ENCODE peak calls at places on chromosomes 16 and 17, in six cellular contexts. One of them, this sample, is unnamed.
A peak's percentile ranks its signal among the peaks of the same experiment; 100 is the strongest.

GRCh38 chr17:78390241-78391050 is 12.0 kb downstream of the PGS1 start:
- DNase-seq in psoas muscle: no peak
- DNase-seq in cardiac muscle cell: no peak
- DNase-seq in B cell: no peak
- DNase-seq in DND-41: no peak
- DNase-seq in neural progenitor cell: no peak
- DNase-seq in this sample: peak; percentile 73

GRCh38 chr16:65315004-65315398 is 193.1 kb upstream of the CDH11 start:
- DNase-seq in B cell: no peak
- DNase-seq in DND-41: no peak
- DNase-seq in psoas muscle: peak; percentile 83
- DNase-seq in neural progenitor cell: peak; percentile 2
- DNase-seq in cardiac muscle cell: no peak
- DNase-seq in this sample: no peak

GRCh38 chr17:61805399-61805798 is 57.9 kb downstream of the BRIP1 start:
- DNase-seq in DND-41: no peak
- DNase-seq in B cell: no peak
- DNase-seq in psoas muscle: no peak
- DNase-seq in neural progenitor cell: no peak
- DNase-seq in cardiac muscle cell: no peak
- DNase-seq in this sample: no peak

GRCh38 chr17:82655523-82655922 is 7.3 kb upstream of the WDR45B start:
- DNase-seq in B cell: no peak
- DNase-seq in cardiac muscle cell: no peak
- DNase-seq in neural progenitor cell: no peak
- DNase-seq in DND-41: no peak
- DNase-seq in psoas muscle: peak; percentile 33
- DNase-seq in this sample: no peak

GRCh38 chr17:6551909-6552768 is 4.2 kb downstream of the PITPNM3 start:
- DNase-seq in psoas muscle: no peak
- DNase-seq in cardiac muscle cell: no peak
- DNase-seq in B cell: no peak
- DNase-seq in neural progenitor cell: no peak
- DNase-seq in DND-41: no peak
- DNase-seq in this sample: no peak

GRCh38 chr17:56733833-56734232 is 99.9 kb downstream of the C17orf67 start:
- DNase-seq in cardiac muscle cell: no peak
- DNase-seq in psoas muscle: no peak
- DNase-seq in DND-41: no peak
- DNase-seq in neural progenitor cell: no peak
- DNase-seq in B cell: no peak
- DNase-seq in this sample: no peak

GRCh38 chr17:19397556-19398041 is 10.6 kb upstream of the MFAP4 start:
- DNase-seq in cardiac muscle cell: no peak
- DNase-seq in psoas muscle: no peak
- DNase-seq in neural progenitor cell: peak; percentile 28
- DNase-seq in B cell: no peak
- DNase-seq in DND-41: no peak
- DNase-seq in this sample: no peak

GRCh38 chr17:1532836-1533602 is 16.6 kb upstream of the INPP5K start:
- DNase-seq in DND-41: peak; percentile 33
- DNase-seq in B cell: peak; percentile 74
- DNase-seq in cardiac muscle cell: peak; percentile 22
- DNase-seq in psoas muscle: peak; percentile 64
- DNase-seq in neural progenitor cell: peak; percentile 69
- DNase-seq in this sample: peak; percentile 53

GRCh38 chr17:12927001-12927400 is 90.8 kb downstream of the ELAC2 start:
- DNase-seq in cardiac muscle cell: no peak
- DNase-seq in B cell: no peak
- DNase-seq in neural progenitor cell: no peak
- DNase-seq in DND-41: no peak
- DNase-seq in psoas muscle: no peak
- DNase-seq in this sample: no peak

GRCh38 chr17:79633154-79633553 is 22.3 kb upstream of the RBFOX3 start:
- DNase-seq in B cell: no peak
- DNase-seq in psoas muscle: peak; percentile 36
- DNase-seq in neural progenitor cell: no peak
- DNase-seq in cardiac muscle cell: no peak
- DNase-seq in DND-41: no peak
- DNase-seq in this sample: no peak

GRCh38 chr17:40799859-40800258 is at the start of gene KRT28:
- DNase-seq in psoas muscle: no peak
- DNase-seq in neural progenitor cell: no peak
- DNase-seq in DND-41: no peak
- DNase-seq in cardiac muscle cell: no peak
- DNase-seq in B cell: no peak
- DNase-seq in this sample: no peak

GRCh38 chr16:87959391-87959968 is 8.2 kb downstream of the BANP start:
- DNase-seq in psoas muscle: no peak
- DNase-seq in B cell: peak; percentile 25
- DNase-seq in neural progenitor cell: no peak
- DNase-seq in cardiac muscle cell: no peak
- DNase-seq in DND-41: no peak
- DNase-seq in this sample: peak; percentile 34

GRCh38 chr17:8185580-8186445 is 4.2 kb downstream of the BORCS6 start:
- DNase-seq in cardiac muscle cell: peak; percentile 81
- DNase-seq in neural progenitor cell: peak; percentile 88
- DNase-seq in DND-41: peak; percentile 83
- DNase-seq in B cell: peak; percentile 91
- DNase-seq in psoas muscle: peak; percentile 94
- DNase-seq in this sample: peak; percentile 92

GRCh38 chr16:48409839-48410610 is 24.8 kb upstream of the SIAH1 start:
- DNase-seq in DND-41: no peak
- DNase-seq in psoas muscle: no peak
- DNase-seq in B cell: no peak
- DNase-seq in cardiac muscle cell: no peak
- DNase-seq in neural progenitor cell: no peak
- DNase-seq in this sample: no peak

GRCh38 chr17:3575506-3575905 is 17.9 kb upstream of the TRPV3 start:
- DNase-seq in neural progenitor cell: no peak
- DNase-seq in B cell: no peak
- DNase-seq in psoas muscle: no peak
- DNase-seq in cardiac muscle cell: no peak
- DNase-seq in DND-41: no peak
- DNase-seq in this sample: no peak

GRCh38 chr17:7029659-7030058 is 6.2 kb upstream of the SLC16A13 start:
- DNase-seq in DND-41: peak; percentile 65
- DNase-seq in cardiac muscle cell: no peak
- DNase-seq in psoas muscle: no peak
- DNase-seq in B cell: peak; percentile 52
- DNase-seq in neural progenitor cell: no peak
- DNase-seq in this sample: no peak

GRCh38 chr16:30902070-30902972 is 5.9 kb downstream of the CTF1 start:
- DNase-seq in DND-41: peak; percentile 68
- DNase-seq in neural progenitor cell: peak; percentile 92
- DNase-seq in B cell: peak; percentile 74
- DNase-seq in psoas muscle: peak; percentile 87
- DNase-seq in cardiac muscle cell: peak; percentile 89
- DNase-seq in this sample: peak; percentile 79

GRCh38 chr16:1691276-1691675 is 13.2 kb downstream of the JPT2 start:
- DNase-seq in cardiac muscle cell: no peak
- DNase-seq in neural progenitor cell: no peak
- DNase-seq in psoas muscle: no peak
- DNase-seq in DND-41: no peak
- DNase-seq in B cell: no peak
- DNase-seq in this sample: no peak

GRCh38 chr17:79922161-79922569 is 82.9 kb upstream of the CBX4 start:
- DNase-seq in psoas muscle: no peak
- DNase-seq in DND-41: no peak
- DNase-seq in neural progenitor cell: no peak
- DNase-seq in cardiac muscle cell: no peak
- DNase-seq in B cell: no peak
- DNase-seq in this sample: no peak

GRCh38 chr17:57281887-57282653 is 25.7 kb downstream of the MSI2 start:
- DNase-seq in psoas muscle: no peak
- DNase-seq in neural progenitor cell: no peak
- DNase-seq in DND-41: peak; percentile 52
- DNase-seq in cardiac muscle cell: no peak
- DNase-seq in B cell: no peak
- DNase-seq in this sample: no peak

GRCh38 chr17:19592316-19592715 is 56.2 kb upstream of the ALDH3A2 start:
- DNase-seq in B cell: no peak
- DNase-seq in neural progenitor cell: no peak
- DNase-seq in DND-41: no peak
- DNase-seq in cardiac muscle cell: no peak
- DNase-seq in psoas muscle: no peak
- DNase-seq in this sample: no peak

GRCh38 chr17:50033316-50033715 is 22.6 kb upstream of the ITGA3 start:
- DNase-seq in B cell: no peak
- DNase-seq in neural progenitor cell: no peak
- DNase-seq in DND-41: no peak
- DNase-seq in psoas muscle: no peak
- DNase-seq in cardiac muscle cell: no peak
- DNase-seq in this sample: no peak

GRCh38 chr17:53896047-53896446 is 73.3 kb downstream of the KIF2B start:
- DNase-seq in neural progenitor cell: no peak
- DNase-seq in psoas muscle: no peak
- DNase-seq in B cell: no peak
- DNase-seq in DND-41: no peak
- DNase-seq in cardiac muscle cell: no peak
- DNase-seq in this sample: no peak

GRCh38 chr17:78652913-78653312 is 75.7 kb upstream of the DNAH17 start:
- DNase-seq in psoas muscle: no peak
- DNase-seq in cardiac muscle cell: no peak
- DNase-seq in B cell: no peak
- DNase-seq in DND-41: no peak
- DNase-seq in neural progenitor cell: no peak
- DNase-seq in this sample: no peak

GRCh38 chr16:6988846-6989245 is 343.8 kb upstream of the RBFOX1 start:
- DNase-seq in B cell: no peak
- DNase-seq in DND-41: no peak
- DNase-seq in cardiac muscle cell: no peak
- DNase-seq in neural progenitor cell: no peak
- DNase-seq in psoas muscle: no peak
- DNase-seq in this sample: no peak

GRCh38 chr16:4272114-4272954 is 489 bp downstream of the TFAP4 start:
- DNase-seq in DND-41: peak; percentile 71
- DNase-seq in cardiac muscle cell: peak; percentile 86
- DNase-seq in psoas muscle: peak; percentile 79
- DNase-seq in B cell: peak; percentile 65
- DNase-seq in neural progenitor cell: peak; percentile 74
- DNase-seq in this sample: peak; percentile 55

GRCh38 chr17:47776330-47777197 is 43.5 kb downstream of the TBX21 start:
- DNase-seq in B cell: peak; percentile 66
- DNase-seq in neural progenitor cell: peak; percentile 40
- DNase-seq in cardiac muscle cell: peak; percentile 57
- DNase-seq in DND-41: peak; percentile 39
- DNase-seq in psoas muscle: no peak
- DNase-seq in this sample: no peak

GRCh38 chr17:75877752-75878173 is 618 bp downstream of the TRIM47 start:
- DNase-seq in neural progenitor cell: peak; percentile 93
- DNase-seq in psoas muscle: peak; percentile 87
- DNase-seq in DND-41: peak; percentile 32
- DNase-seq in cardiac muscle cell: peak; percentile 81
- DNase-seq in B cell: peak; percentile 87
- DNase-seq in this sample: peak; percentile 83

GRCh38 chr16:67910162-67910561 is 17.1 kb downstream of the PSKH1 start:
- DNase-seq in DND-41: peak; percentile 84
- DNase-seq in B cell: no peak
- DNase-seq in psoas muscle: no peak
- DNase-seq in neural progenitor cell: no peak
- DNase-seq in cardiac muscle cell: no peak
- DNase-seq in this sample: no peak

GRCh38 chr17:37885136-37885535 is 39.1 kb upstream of the TBC1D3K start:
- DNase-seq in B cell: no peak
- DNase-seq in psoas muscle: no peak
- DNase-seq in neural progenitor cell: no peak
- DNase-seq in DND-41: no peak
- DNase-seq in cardiac muscle cell: no peak
- DNase-seq in this sample: no peak

GRCh38 chr16:76913046-76913445 is 277.9 kb upstream of the MON1B start:
- DNase-seq in B cell: no peak
- DNase-seq in cardiac muscle cell: no peak
- DNase-seq in psoas muscle: no peak
- DNase-seq in DND-41: no peak
- DNase-seq in neural progenitor cell: no peak
- DNase-seq in this sample: no peak

GRCh38 chr17:17036520-17036998 is 5.7 kb upstream of the MPRIP start:
- DNase-seq in DND-41: no peak
- DNase-seq in cardiac muscle cell: no peak
- DNase-seq in neural progenitor cell: no peak
- DNase-seq in psoas muscle: peak; percentile 94
- DNase-seq in B cell: peak; percentile 76
- DNase-seq in this sample: no peak

GRCh38 chr17:7354262-7354781 is 634 bp upstream of the TMEM95 start:
- DNase-seq in neural progenitor cell: peak; percentile 62
- DNase-seq in cardiac muscle cell: peak; percentile 36
- DNase-seq in psoas muscle: no peak
- DNase-seq in B cell: no peak
- DNase-seq in DND-41: no peak
- DNase-seq in this sample: no peak

GRCh38 chr17:44205962-44206824 is 6.5 kb upstream of the ATXN7L3 start:
- DNase-seq in cardiac muscle cell: no peak
- DNase-seq in DND-41: no peak
- DNase-seq in psoas muscle: no peak
- DNase-seq in B cell: no peak
- DNase-seq in neural progenitor cell: no peak
- DNase-seq in this sample: no peak
- TF ChIP-seq CTCF in cardiac muscle cell: no peak
- TF ChIP-seq CTCF in DND-41: peak; percentile 40
- TF ChIP-seq CTCF in psoas muscle: no peak
- TF ChIP-seq CTCF in B cell: no peak
- TF ChIP-seq CTCF in neural progenitor cell: peak; percentile 12
- TF ChIP-seq CTCF in this sample: no peak

DNA sequence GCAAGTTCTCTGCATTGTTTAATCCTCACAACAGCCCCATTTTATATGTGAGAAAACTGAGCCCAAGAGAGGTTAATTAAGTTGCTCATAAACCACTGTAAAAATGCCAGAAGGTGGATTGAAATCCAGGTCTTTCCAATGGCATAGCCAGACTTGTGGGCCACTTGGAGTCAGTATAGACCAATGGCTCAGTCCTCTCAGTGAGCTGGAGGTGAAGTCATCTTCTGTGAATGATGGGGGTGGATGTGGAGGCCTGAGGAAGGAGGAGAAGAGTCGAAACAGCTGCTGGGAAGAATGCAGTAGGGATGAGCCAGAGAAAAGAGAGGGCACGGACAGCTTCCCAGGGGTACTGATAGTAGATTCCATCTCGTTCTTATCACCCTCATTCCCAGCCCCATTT is 213.4 kb downstream of the SOX9 start:
- DNase-seq in B cell: no peak
- DNase-seq in DND-41: no peak
- DNase-seq in psoas muscle: no peak
- DNase-seq in neural progenitor cell: no peak
- DNase-seq in cardiac muscle cell: no peak
- DNase-seq in this sample: no peak
- TF ChIP-seq CTCF in B cell: no peak
- TF ChIP-seq CTCF in DND-41: no peak
- TF ChIP-seq CTCF in psoas muscle: no peak
- TF ChIP-seq CTCF in neural progenitor cell: no peak
- TF ChIP-seq CTCF in cardiac muscle cell: no peak
- TF ChIP-seq CTCF in this sample: no peak

GRCh38 chr17:31296156-31296555 is 883 bp downstream of the OMG start:
- DNase-seq in neural progenitor cell: no peak
- DNase-seq in DND-41: no peak
- DNase-seq in psoas muscle: no peak
- DNase-seq in B cell: no peak
- DNase-seq in cardiac muscle cell: no peak
- DNase-seq in this sample: no peak
- TF ChIP-seq CTCF in neural progenitor cell: no peak
- TF ChIP-seq CTCF in DND-41: no peak
- TF ChIP-seq CTCF in psoas muscle: no peak
- TF ChIP-seq CTCF in B cell: no peak
- TF ChIP-seq CTCF in cardiac muscle cell: no peak
- TF ChIP-seq CTCF in this sample: no peak

GRCh38 chr16:57781741-57782606 is 20.3 kb downstream of the KIFC3 start:
- DNase-seq in DND-41: no peak
- DNase-seq in B cell: no peak
- DNase-seq in psoas muscle: no peak
- DNase-seq in cardiac muscle cell: no peak
- DNase-seq in neural progenitor cell: no peak
- DNase-seq in this sample: no peak
- TF ChIP-seq CTCF in DND-41: no peak
- TF ChIP-seq CTCF in B cell: no peak
- TF ChIP-seq CTCF in psoas muscle: no peak
- TF ChIP-seq CTCF in cardiac muscle cell: no peak
- TF ChIP-seq CTCF in neural progenitor cell: no peak
- TF ChIP-seq CTCF in this sample: no peak